ENCODE peak calls at places on chromosome 6, in seven cellular contexts. I is lung, L is mesendoderm, G is cardiac muscle cell, R is left ventricle myocardium inferior, X is HL-60, B is trophoblast cell. S is an unnamed sample.
A peak's percentile ranks its signal among the peaks of the same experiment; 100 is the strongest.

GRCh38 chr6:106688177-106688951 is 59.0 kb downstream of the QRSL1 start:
- DNase-seq in I (no peak), L (no peak), G (no peak), R (no peak), X (no peak), B (peak; percentile 47), S (no peak)

GRCh38 chr6:168370310-168370991 is 50.9 kb upstream of the DACT2 start:
- DNase-seq in I (peak; percentile 74), L (peak; percentile 72), G (peak; percentile 73), R (peak; percentile 77), X (peak; percentile 48), B (peak; percentile 84), S (peak; percentile 88)

GRCh38 chr6:105170066-105170465 is 9.7 kb downstream of the POPDC3 start:
- DNase-seq in I (no peak), L (no peak), G (no peak), R (no peak), X (no peak), B (no peak), S (peak; percentile 65)

GRCh38 chr6:34992353-34992752 is 103.3 kb downstream of the ANKS1A start:
- DNase-seq in I (no peak), L (peak; percentile 37), G (no peak), R (no peak), X (no peak), B (peak; percentile 90), S (no peak)

GRCh38 chr6:17431581-17431980 is 38.2 kb downstream of the CAP2 start:
- DNase-seq in I (no peak), L (peak; percentile 83), G (no peak), R (no peak), X (no peak), B (no peak), S (peak; percentile 80)

GRCh38 chr6:25717856-25718740 is 36.4 kb upstream of the SLC17A4 start:
- DNase-seq in I (no peak), L (peak; percentile 26), G (peak; percentile 60), R (no peak), X (no peak), B (peak; percentile 71), S (peak; percentile 63)

GRCh38 chr6:151524059-151524458 is 30.2 kb downstream of the CCDC170 start:
- DNase-seq in I (no peak), L (peak; percentile 16), G (no peak), R (no peak), X (no peak), B (no peak), S (no peak)

GRCh38 chr6:20712011-20712410 is 177.8 kb downstream of the CDKAL1 start:
- DNase-seq in I (no peak), L (peak; percentile 50), G (peak; percentile 28), R (no peak), X (no peak), B (no peak), S (no peak)

GRCh38 chr6:73984851-73985250 is 288.8 kb downstream of the CD109 start:
- DNase-seq in I (no peak), L (no peak), G (no peak), R (no peak), X (no peak), B (no peak), S (no peak)

GRCh38 chr6:444653-445275 is 53.2 kb downstream of the IRF4 start:
- DNase-seq in I (no peak), L (no peak), G (no peak), R (no peak), X (no peak), B (no peak), S (no peak)
- H3K4me3 ChIP-seq in I (no peak overlapping the region), L (no peak overlapping the region), G (no peak overlapping the region), R (no peak overlapping the region), X (no peak overlapping the region), B (no peak overlapping the region), S (no peak overlapping the region)

DNA sequence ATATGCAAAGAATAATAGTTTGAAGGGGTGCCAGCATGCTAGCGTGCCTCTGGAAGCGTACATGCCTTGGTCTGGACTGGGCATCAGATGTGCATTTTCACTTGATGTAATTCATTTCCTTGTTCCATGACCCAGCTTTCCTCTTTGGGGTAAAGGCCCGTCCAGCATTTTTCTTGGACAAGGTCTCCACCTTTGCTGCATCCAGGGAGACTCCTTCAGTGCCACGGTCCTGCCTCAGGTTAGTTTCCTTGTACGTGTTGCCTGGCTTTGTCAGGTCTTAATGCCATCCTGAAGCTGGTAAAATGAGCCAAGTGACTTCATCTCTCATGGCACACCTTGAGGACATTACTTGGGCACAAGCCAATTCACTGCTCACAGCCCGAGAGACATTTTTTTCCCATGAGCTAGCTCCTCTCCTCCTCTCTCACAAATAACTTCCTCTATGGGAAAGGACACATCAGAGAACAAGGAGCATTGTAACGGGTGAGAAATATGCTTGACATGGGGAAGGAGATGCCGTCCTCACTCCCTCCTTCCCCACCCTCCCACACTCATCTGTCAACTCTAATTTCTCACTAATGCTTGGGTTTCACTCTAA is 23.9 kb downstream of the EDN1 start:
- DNase-seq in I (peak; percentile 49), L (no peak), G (no peak), R (no peak), X (no peak), B (peak; percentile 71), S (peak; percentile 77)
- H3K27ac ChIP-seq in I (peak overlapping the region; percentile 21), L (no peak overlapping the region), G (no peak overlapping the region), R (no peak overlapping the region), X (no peak overlapping the region), B (no peak overlapping the region), S (no peak overlapping the region)

GRCh38 chr6:44342489-44342888 is at the start of gene SPATS1:
- DNase-seq in I (no peak), L (peak; percentile 31), G (peak; percentile 16), R (peak; percentile 26), X (peak; percentile 29), B (no peak), S (no peak)
- H3K4me3 ChIP-seq in I (no peak within 1 kb of the TSS), L (no peak within 1 kb of the TSS), G (no peak within 1 kb of the TSS), R (peak within 1 kb of the TSS; percentile 60), X (peak within 1 kb of the TSS; percentile 35), B (no peak within 1 kb of the TSS), S (peak within 1 kb of the TSS; percentile 35)

GRCh38 chr6:3848925-3849605 is at the start of gene FAM50B:
- DNase-seq in I (peak; percentile 92), L (peak; percentile 92), G (peak; percentile 93), R (peak; percentile 95), X (peak; percentile 84), B (peak; percentile 86), S (peak; percentile 92)
- H3K27ac ChIP-seq in I (peak within 1 kb of the TSS; percentile 86), L (no peak within 1 kb of the TSS), G (no peak within 1 kb of the TSS), R (peak within 1 kb of the TSS; percentile 82), X (peak within 1 kb of the TSS; percentile 43), B (no peak within 1 kb of the TSS), S (peak within 1 kb of the TSS; percentile 92)

DNA sequence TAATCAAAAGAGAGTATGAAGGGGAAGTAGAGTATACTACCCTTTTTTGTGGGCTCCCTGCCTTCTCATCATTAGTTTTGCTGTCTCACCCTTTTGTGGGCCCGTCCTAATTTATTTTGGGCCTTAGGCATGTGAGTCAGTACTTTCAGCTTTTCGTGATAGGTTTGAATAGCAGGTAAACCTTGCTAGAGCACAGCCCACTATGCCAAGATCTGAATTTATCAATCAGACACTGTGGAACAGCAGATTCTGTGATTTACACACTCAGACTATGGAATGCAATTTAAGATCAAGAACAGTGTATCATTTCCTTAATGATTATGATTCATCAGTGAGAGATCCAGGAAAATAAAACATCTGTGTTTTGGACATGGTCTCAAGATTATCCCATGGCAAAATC is 1117.1 kb downstream of the KHDRBS2 start:
- DNase-seq in I (no peak), L (no peak), G (no peak), R (no peak), X (no peak), B (no peak), S (no peak)
- H3K4me3 ChIP-seq in I (no peak overlapping the region), L (no peak overlapping the region), G (no peak overlapping the region), R (no peak overlapping the region), X (no peak overlapping the region), B (no peak overlapping the region), S (no peak overlapping the region)

DNA sequence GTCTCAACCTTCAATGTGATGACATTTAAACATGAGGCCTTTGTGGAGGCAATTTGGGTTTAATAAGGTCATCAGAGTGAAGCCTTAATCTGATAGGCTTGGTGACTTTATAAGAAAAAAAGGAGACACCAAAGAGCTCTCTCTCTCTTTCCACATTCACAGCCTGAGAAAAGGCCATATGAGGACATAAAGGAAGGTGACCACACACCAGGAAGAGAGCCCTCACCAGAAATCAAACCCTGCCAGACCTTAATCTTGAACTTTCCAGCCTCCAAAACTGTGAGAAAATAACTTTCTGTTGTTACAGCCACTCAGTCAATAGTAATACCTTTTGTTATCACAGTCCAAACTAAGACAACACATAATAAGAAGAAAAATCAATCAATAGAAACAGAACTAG is 47.7 kb downstream of the COL12A1 start:
- DNase-seq in I (no peak), L (no peak), G (peak; percentile 59), R (no peak), X (no peak), B (no peak), S (no peak)
- H3K27ac ChIP-seq in I (no peak overlapping the region), L (no peak overlapping the region), G (no peak overlapping the region), R (no peak overlapping the region), X (no peak overlapping the region), B (no peak overlapping the region), S (peak overlapping the region; percentile 18)

GRCh38 chr6:31834704-31835375 is 7.3 kb downstream of the HSPA1B start:
- DNase-seq in I (peak; percentile 82), L (no peak), G (no peak), R (peak; percentile 74), X (peak; percentile 85), B (peak; percentile 78), S (peak; percentile 96)
- H3K4me3 ChIP-seq in I (peak overlapping the region; percentile 86), L (peak overlapping the region; percentile 100), G (peak overlapping the region; percentile 97), R (peak overlapping the region; percentile 99), X (peak overlapping the region; percentile 63), B (peak overlapping the region; percentile 100), S (peak overlapping the region; percentile 91)

GRCh38 chr6:28402197-28402596 is 2.6 kb upstream of the ZSCAN12 start:
- DNase-seq in I (no peak), L (no peak), G (no peak), R (no peak), X (no peak), B (no peak), S (no peak)
- H3K27ac ChIP-seq in I (no peak overlapping the region), L (no peak overlapping the region), G (no peak overlapping the region), R (no peak overlapping the region), X (no peak overlapping the region), B (no peak overlapping the region), S (no peak overlapping the region)

DNA sequence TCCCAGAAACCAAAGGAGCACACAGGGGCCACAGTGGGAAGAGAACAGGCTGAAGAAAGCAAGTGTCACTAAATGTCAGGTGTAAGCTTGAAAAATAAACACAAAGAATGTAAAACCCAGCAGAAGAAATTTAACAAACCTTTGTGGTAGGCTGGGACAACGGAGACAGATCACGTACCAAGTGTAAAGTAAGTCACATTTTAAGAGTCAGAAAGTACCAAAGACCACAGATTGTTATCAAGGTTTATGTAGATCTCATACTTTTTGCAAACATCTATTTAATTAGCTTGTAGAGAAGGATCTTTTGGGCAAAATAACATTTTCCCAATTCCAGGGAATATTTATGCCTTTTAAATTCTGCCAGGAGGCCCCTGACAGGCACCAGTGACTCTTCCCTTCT is 1.6 kb downstream of the CLIC5 start:
- DNase-seq in I (no peak), L (no peak), G (no peak), R (no peak), X (no peak), B (no peak), S (no peak)
- H3K4me3 ChIP-seq in I (peak overlapping the region; percentile 29), L (no peak overlapping the region), G (peak overlapping the region; percentile 77), R (peak overlapping the region; percentile 79), X (no peak overlapping the region), B (no peak overlapping the region), S (no peak overlapping the region)